ENCODE peak calls at places on chromosomes 5 and 9, in five cellular contexts. One of them, this sample, is unnamed.

GRCh38 chr9:137162505-137163100 is 7.2 kb downstream of the LRRC26 start:
- DNase-seq in cardiac muscle cell: peak; percentile 34
- DNase-seq in upper lobe of right lung: no peak
- DNase-seq in brain microvascular endothelial cell: no peak
- DNase-seq in tibial artery: no peak
- DNase-seq in this sample: peak; percentile 36

GRCh38 chr9:111482656-111483418 is 1.3 kb downstream of the ECPAS start:
- DNase-seq in upper lobe of right lung: peak; percentile 91
- DNase-seq in brain microvascular endothelial cell: peak; percentile 55
- DNase-seq in cardiac muscle cell: peak; percentile 91
- DNase-seq in tibial artery: peak; percentile 83
- DNase-seq in this sample: peak; percentile 87

GRCh38 chr5:142915840-142916424 is 145.8 kb downstream of the ARHGAP26 start:
- DNase-seq in upper lobe of right lung: no peak
- DNase-seq in cardiac muscle cell: peak; percentile 55
- DNase-seq in tibial artery: no peak
- DNase-seq in brain microvascular endothelial cell: no peak
- DNase-seq in this sample: peak; percentile 57

GRCh38 chr5:67050125-67050524 is 146.5 kb downstream of the CD180 start:
- DNase-seq in cardiac muscle cell: no peak
- DNase-seq in brain microvascular endothelial cell: no peak
- DNase-seq in tibial artery: no peak
- DNase-seq in upper lobe of right lung: no peak
- DNase-seq in this sample: no peak

GRCh38 chr9:86601697-86602096 is 247.5 kb upstream of the TUT7 start:
- DNase-seq in cardiac muscle cell: no peak
- DNase-seq in tibial artery: no peak
- DNase-seq in upper lobe of right lung: no peak
- DNase-seq in brain microvascular endothelial cell: no peak
- DNase-seq in this sample: no peak

GRCh38 chr5:134070648-134070978 is 43.9 kb upstream of the TCF7 start:
- DNase-seq in cardiac muscle cell: no peak
- DNase-seq in tibial artery: no peak
- DNase-seq in brain microvascular endothelial cell: peak; percentile 24
- DNase-seq in upper lobe of right lung: no peak
- DNase-seq in this sample: no peak

GRCh38 chr5:67234671-67235176 is 38.1 kb upstream of the CD180 start:
- DNase-seq in cardiac muscle cell: no peak
- DNase-seq in upper lobe of right lung: no peak
- DNase-seq in tibial artery: no peak
- DNase-seq in brain microvascular endothelial cell: peak; percentile 86
- DNase-seq in this sample: no peak

GRCh38 chr5:10595678-10596309 is 31.9 kb downstream of the ANKRD33B start:
- DNase-seq in cardiac muscle cell: no peak
- DNase-seq in brain microvascular endothelial cell: peak; percentile 77
- DNase-seq in upper lobe of right lung: no peak
- DNase-seq in tibial artery: peak; percentile 71
- DNase-seq in this sample: peak; percentile 77

GRCh38 chr9:83473488-83473971 is 64.7 kb downstream of the FRMD3 start:
- DNase-seq in upper lobe of right lung: no peak
- DNase-seq in cardiac muscle cell: no peak
- DNase-seq in brain microvascular endothelial cell: peak; percentile 2
- DNase-seq in tibial artery: no peak
- DNase-seq in this sample: peak; percentile 18

GRCh38 chr5:172543484-172544298 is 89.4 kb upstream of the SH3PXD2B start:
- DNase-seq in brain microvascular endothelial cell: no peak
- DNase-seq in tibial artery: peak; percentile 29
- DNase-seq in upper lobe of right lung: peak; percentile 18
- DNase-seq in cardiac muscle cell: no peak
- DNase-seq in this sample: no peak

GRCh38 chr5:127216906-127217675 is 73.5 kb upstream of the MEGF10 start:
- DNase-seq in brain microvascular endothelial cell: no peak
- DNase-seq in cardiac muscle cell: peak; percentile 40
- DNase-seq in tibial artery: no peak
- DNase-seq in upper lobe of right lung: no peak
- DNase-seq in this sample: no peak

DNA sequence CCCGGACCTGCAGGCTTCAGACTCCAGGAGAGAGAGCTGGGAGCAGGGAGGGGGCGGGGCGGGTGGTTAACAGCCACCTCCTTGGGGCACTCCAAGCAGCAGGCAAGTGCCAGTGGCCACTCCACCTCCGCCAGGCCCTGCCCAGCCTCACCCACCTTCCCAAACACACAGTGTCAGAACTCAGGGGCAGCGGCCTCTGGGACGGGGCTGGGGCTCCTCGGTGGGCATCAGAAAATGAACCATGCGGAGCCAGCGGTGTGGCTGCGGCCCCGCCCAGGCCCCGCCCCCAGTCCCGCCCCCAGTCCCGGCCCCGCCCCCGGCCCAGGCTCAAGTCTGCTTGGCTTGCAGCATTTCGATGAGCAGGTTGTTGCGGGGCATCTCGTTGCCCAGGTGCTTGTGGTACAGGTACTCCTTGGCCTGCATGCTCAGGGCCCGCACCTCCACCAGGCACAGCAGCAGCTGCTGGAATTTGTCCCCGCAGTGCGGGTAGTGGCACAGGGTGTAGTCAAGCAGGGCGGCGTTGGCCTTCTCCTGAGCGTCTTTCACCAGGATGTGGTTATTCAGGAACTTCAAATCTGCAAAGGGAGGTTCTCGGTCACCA is 24.7 kb downstream of the NR5A1 start:
- DNase-seq in cardiac muscle cell: no peak
- DNase-seq in brain microvascular endothelial cell: no peak
- DNase-seq in tibial artery: no peak
- DNase-seq in upper lobe of right lung: peak; percentile 81
- DNase-seq in this sample: no peak
- H3K4me3 ChIP-seq in cardiac muscle cell: no peak overlapping the region
- H3K4me3 ChIP-seq in brain microvascular endothelial cell: no peak overlapping the region
- H3K4me3 ChIP-seq in tibial artery: no peak overlapping the region
- H3K4me3 ChIP-seq in upper lobe of right lung: no peak overlapping the region
- H3K4me3 ChIP-seq in this sample: no peak overlapping the region

DNA sequence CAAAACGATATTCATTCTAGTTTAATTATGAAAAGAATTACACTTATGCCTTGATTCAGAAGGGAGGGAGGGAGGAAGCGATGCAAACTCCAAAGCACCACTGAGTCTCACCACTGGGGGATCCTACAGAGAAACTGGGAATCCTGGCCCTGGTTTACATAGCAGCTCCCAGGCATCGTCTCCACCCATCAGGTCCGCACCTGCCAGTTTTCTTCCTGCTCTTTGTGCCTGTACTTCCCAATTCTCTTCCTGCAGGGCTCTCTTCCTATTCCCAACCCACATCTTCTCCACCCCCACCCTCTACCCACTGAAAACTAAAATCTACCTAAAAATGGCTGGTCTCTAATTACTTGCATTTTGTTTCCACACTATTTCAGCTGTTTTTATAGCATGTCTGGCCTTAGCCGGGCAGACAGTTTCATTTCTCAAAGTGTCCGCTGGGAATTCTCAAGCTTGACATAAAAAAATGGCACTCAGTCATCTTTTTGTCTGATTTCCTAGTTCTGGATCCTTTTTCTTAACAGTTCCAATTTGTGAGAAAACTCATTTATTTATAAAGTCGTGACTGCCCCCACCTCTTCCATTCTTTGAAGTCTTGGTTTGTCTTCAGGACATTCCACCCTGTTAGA is 1.6 kb upstream of the TNIP1 start:
- DNase-seq in brain microvascular endothelial cell: no peak
- DNase-seq in cardiac muscle cell: peak; percentile 54
- DNase-seq in tibial artery: no peak
- DNase-seq in upper lobe of right lung: peak; percentile 35
- DNase-seq in this sample: no peak
- TF ChIP-seq CTCF in brain microvascular endothelial cell: peak; percentile 64
- TF ChIP-seq CTCF in cardiac muscle cell: peak; percentile 31
- TF ChIP-seq CTCF in tibial artery: peak; percentile 26
- TF ChIP-seq CTCF in upper lobe of right lung: peak; percentile 25
- TF ChIP-seq CTCF in this sample: peak; percentile 29

DNA sequence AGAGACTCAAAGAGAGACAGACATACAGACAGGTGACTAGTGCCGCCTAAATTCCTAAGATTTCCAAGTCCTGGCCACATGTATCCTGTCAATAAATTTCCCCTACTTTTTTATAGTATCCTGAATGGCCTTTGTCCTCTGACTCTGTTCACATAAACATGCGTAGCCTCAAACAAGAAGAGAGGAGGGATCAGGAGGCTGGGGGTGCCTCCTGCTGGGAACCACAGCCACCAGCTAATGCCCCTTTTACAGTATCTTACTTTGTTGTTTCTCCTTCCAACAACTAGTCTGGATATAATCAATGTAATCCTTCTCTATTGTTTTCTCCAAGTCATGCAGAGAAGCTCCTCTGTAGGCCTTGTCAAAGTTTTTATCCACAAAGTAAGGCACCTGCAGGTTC is 15.9 kb upstream of the SPATA24 start:
- DNase-seq in tibial artery: no peak
- DNase-seq in brain microvascular endothelial cell: no peak
- DNase-seq in upper lobe of right lung: no peak
- DNase-seq in cardiac muscle cell: no peak
- DNase-seq in this sample: no peak
- H3K4me3 ChIP-seq in tibial artery: no peak overlapping the region
- H3K4me3 ChIP-seq in brain microvascular endothelial cell: no peak overlapping the region
- H3K4me3 ChIP-seq in upper lobe of right lung: no peak overlapping the region
- H3K4me3 ChIP-seq in cardiac muscle cell: no peak overlapping the region
- H3K4me3 ChIP-seq in this sample: no peak overlapping the region

GRCh38 chr9:88722753-88723152 is 187.8 kb downstream of the NXNL2 start:
- DNase-seq in cardiac muscle cell: peak; percentile 23
- DNase-seq in upper lobe of right lung: no peak
- DNase-seq in tibial artery: no peak
- DNase-seq in brain microvascular endothelial cell: no peak
- DNase-seq in this sample: no peak
- TF ChIP-seq CTCF in cardiac muscle cell: peak; percentile 46
- TF ChIP-seq CTCF in upper lobe of right lung: peak; percentile 28
- TF ChIP-seq CTCF in tibial artery: peak; percentile 9
- TF ChIP-seq CTCF in brain microvascular endothelial cell: peak; percentile 73
- TF ChIP-seq CTCF in this sample: no peak

GRCh38 chr5:113265190-113265589 is 169.6 kb downstream of the TSSK1B start:
- DNase-seq in upper lobe of right lung: no peak
- DNase-seq in brain microvascular endothelial cell: no peak
- DNase-seq in cardiac muscle cell: no peak
- DNase-seq in tibial artery: no peak
- DNase-seq in this sample: no peak
- H3K4me3 ChIP-seq in upper lobe of right lung: no peak overlapping the region
- H3K4me3 ChIP-seq in brain microvascular endothelial cell: no peak overlapping the region
- H3K4me3 ChIP-seq in cardiac muscle cell: no peak overlapping the region
- H3K4me3 ChIP-seq in tibial artery: no peak overlapping the region
- H3K4me3 ChIP-seq in this sample: no peak overlapping the region

DNA sequence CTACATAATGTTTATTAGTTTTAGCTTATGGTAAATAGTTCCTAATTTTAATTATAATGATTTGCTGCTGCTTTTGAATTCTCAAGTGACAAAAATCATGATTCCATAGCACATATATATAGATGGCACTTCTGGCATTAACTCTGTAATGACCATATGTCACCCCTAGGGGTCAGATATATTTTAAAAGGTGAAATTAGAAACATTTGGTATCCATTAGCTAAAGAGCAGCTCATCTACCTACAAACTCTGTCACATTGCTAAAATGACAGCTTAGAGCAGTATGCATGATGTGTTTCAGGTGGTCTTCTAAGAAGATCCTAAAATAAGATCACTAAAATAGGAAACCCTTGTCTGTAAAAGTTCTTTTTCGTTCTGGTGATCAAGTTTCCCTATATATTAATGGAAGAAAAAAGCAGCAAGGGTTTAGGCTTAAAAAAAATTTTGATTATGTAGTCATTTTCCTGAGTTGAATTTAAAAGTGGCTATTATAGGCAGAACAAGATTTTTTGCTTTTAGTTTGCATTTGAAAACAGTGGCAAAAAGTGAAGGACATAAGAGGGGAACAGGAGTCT is 157.7 kb upstream of the POU5F2 start:
- DNase-seq in brain microvascular endothelial cell: no peak
- DNase-seq in cardiac muscle cell: no peak
- DNase-seq in upper lobe of right lung: no peak
- DNase-seq in tibial artery: no peak
- DNase-seq in this sample: peak; percentile 18
- TF ChIP-seq CTCF in brain microvascular endothelial cell: peak; percentile 41
- TF ChIP-seq CTCF in cardiac muscle cell: peak; percentile 43
- TF ChIP-seq CTCF in upper lobe of right lung: peak; percentile 39
- TF ChIP-seq CTCF in tibial artery: no peak
- TF ChIP-seq CTCF in this sample: peak; percentile 48

DNA sequence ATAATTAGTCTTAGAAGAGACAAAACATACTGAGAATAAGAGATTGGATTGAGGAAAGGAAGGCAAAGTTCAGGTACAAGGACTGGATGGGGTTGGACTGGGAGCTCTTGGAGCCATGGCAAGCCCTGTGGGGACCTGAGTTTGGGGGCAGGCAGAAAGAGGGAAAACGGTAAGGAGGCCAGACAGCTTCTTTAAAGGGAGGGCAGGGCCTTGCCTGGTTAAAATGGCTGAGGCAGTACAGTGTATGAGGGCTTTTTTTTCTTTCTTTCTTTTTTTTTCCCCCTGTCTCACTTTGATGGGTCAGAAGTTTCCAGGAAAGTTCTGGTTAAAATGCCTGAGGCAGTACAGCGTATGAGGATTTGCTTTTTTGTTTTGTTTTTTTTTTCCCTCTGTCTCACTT is 16.7 kb downstream of the SNX18 start:
- DNase-seq in tibial artery: no peak
- DNase-seq in cardiac muscle cell: no peak
- DNase-seq in upper lobe of right lung: no peak
- DNase-seq in brain microvascular endothelial cell: no peak
- DNase-seq in this sample: no peak
- H3K4me3 ChIP-seq in tibial artery: peak overlapping the region; percentile 10
- H3K4me3 ChIP-seq in cardiac muscle cell: no peak overlapping the region
- H3K4me3 ChIP-seq in upper lobe of right lung: no peak overlapping the region
- H3K4me3 ChIP-seq in brain microvascular endothelial cell: no peak overlapping the region
- H3K4me3 ChIP-seq in this sample: no peak overlapping the region